ENCODE peak calls at places on chromosomes 7 and 10, in six cellular contexts. N, G, Z, T, I and Y are unnamed samples. For H3K4me1, the result is how much of the 10 kb centered on the place peaks cover.

GRCh38 chr10:9302142-9302746 is 1247.8 kb downstream of the GATA3 start:
- DNase-seq in N (peak), G (no peak), Z (peak), T (peak), I (peak), Y (no peak)

GRCh38 chr7:113076703-113077102 is 9.9 kb downstream of the GPR85 start:
- DNase-seq in N (no peak), G (no peak), Z (no peak), T (no peak), I (no peak), Y (no peak)

GRCh38 chr7:40747856-40748255 is 613.1 kb downstream of the SUGCT start:
- DNase-seq in N (peak), G (no peak), Z (peak), T (no peak), I (peak), Y (no peak)

GRCh38 chr7:40243076-40243475 is 108.3 kb downstream of the SUGCT start:
- DNase-seq in N (no peak), G (no peak), Z (peak), T (no peak), I (no peak), Y (no peak)

GRCh38 chr7:2001601-2002442 is 230.9 kb downstream of the MAD1L1 start:
- DNase-seq in N (no peak), G (no peak), Z (no peak), T (no peak), I (no peak), Y (peak)

GRCh38 chr7:104980440-104980839 is 33.6 kb upstream of the KMT2E start:
- DNase-seq in N (no peak), G (no peak), Z (no peak), T (no peak), I (no peak), Y (no peak)

GRCh38 chr7:157276731-157277562 is 59.9 kb upstream of the DNAJB6 start:
- DNase-seq in N (no peak), G (no peak), Z (peak), T (peak), I (no peak), Y (no peak)

GRCh38 chr7:106717997-106718871 is 57.3 kb upstream of the CCDC71L start:
- DNase-seq in N (peak), G (peak), Z (peak), T (peak), I (no peak), Y (no peak)

GRCh38 chr7:46518713-46519112 is 597.6 kb upstream of the IGFBP3 start:
- DNase-seq in N (no peak), G (no peak), Z (no peak), T (no peak), I (no peak), Y (no peak)

GRCh38 chr10:11875183-11875498 is 52.0 kb downstream of the PROSER2 start:
- DNase-seq in N (peak), G (no peak), Z (peak), T (no peak), I (no peak), Y (no peak)
- H3K27ac ChIP-seq in N (peak), G (peak), Z (no peak), T (peak), I (no peak), Y (peak)

DNA sequence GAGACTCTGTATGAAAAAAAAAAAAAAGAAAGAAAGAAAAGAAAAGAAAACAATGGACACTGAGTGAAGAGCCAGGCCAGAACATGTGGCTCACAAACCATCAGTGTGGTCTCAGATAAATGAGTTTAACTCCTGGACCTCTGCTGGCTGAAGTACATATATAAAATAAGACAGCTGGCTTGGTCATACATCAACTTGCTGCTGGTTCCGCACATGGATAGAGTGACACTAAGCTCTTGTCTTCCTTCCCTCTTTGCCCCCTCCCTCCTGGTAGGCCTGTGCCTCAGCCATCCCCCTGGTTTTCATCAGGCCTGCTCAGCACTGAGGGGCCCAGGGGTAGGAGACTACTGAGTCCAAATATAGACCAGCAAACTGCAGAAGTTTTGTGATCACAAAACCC is 58.1 kb upstream of the DGKI start:
- DNase-seq in N (peak), G (no peak), Z (peak), T (no peak), I (no peak), Y (no peak)
- TF ChIP-seq CTCF in N (no peak), G (no peak), Z (no peak), T (no peak), I (no peak), Y (no peak)

DNA sequence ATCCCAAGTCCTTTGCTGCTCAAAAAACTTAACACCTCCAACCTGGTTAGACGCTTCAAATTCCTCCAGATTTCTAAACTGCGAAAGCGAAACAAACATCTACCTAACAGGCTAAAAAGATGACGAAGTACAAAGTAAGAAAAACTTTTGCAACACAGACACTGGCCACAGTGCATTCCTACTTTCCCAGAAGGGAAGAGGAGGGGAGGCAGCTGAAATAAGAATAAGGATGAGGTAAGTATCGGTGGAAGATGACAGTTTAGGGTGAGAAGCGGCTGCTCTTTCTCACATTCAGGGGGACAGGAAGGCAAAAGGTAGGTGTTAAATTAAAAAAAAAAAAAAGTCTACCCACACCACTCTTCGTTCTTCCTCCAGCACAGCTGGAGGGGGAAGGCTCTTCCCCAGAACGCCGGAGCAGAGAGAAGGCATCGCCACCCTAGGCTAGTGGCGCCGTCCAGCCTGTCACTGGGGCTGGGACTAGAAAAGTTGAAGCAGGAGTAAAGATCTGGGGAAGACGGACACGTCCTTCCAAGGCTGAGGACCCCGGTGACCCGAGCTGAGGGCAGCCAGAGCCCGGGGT is 909 bp downstream of the DNAJC1 start:
- DNase-seq in N (peak), G (no peak), Z (peak), T (peak), I (peak), Y (no peak)
- H3K4me1 ChIP-seq in N (under half), G (under half), Z (under half), T (under half), I (under half), Y (under half)

GRCh38 chr10:12129222-12130111 is at the start of gene SEC61A2:
- DNase-seq in N (peak), G (peak), Z (peak), T (peak), I (peak), Y (peak)
- H3K27ac ChIP-seq in N (peak), G (peak), Z (peak), T (peak), I (no peak), Y (peak)

GRCh38 chr7:32062150-32062549 is 8.1 kb downstream of the PDE1C start:
- DNase-seq in N (peak), G (peak), Z (peak), T (peak), I (peak), Y (no peak)
- TF ChIP-seq CTCF in N (peak), G (no peak), Z (peak), T (peak), I (peak), Y (peak)

GRCh38 chr10:124668517-124669051 is 75.6 kb downstream of the FAM53B start:
- DNase-seq in N (no peak), G (no peak), Z (no peak), T (no peak), I (no peak), Y (no peak)
- H3K4me1 ChIP-seq in N (under half), G (half or more), Z (under half), T (under half), I (under half), Y (half or more)

GRCh38 chr7:75738604-75738974 is at the start of gene HIP1:
- DNase-seq in N (no peak), G (no peak), Z (no peak), T (no peak), I (no peak), Y (no peak)
- H3K27ac ChIP-seq in N (peak), G (peak), Z (peak), T (peak), I (no peak), Y (peak)

DNA sequence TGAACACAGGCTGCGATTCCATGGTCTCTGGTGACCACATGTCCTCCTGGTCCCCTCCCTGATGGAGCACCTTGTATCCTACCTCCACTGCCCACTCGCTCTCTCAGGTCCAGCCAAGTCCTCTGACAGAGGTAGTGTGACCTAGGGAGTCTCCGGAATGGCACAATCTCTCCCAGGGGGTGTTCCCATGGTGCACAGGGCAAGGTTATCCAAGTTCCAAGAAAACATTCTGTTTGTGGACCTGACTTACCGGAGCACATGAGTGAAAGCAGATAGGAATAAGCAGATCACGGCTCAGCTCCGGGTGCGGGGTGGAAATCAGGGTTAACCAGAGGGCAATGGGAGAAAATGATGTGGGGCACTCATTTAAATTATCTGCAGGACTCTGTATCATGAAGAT is 45.8 kb upstream of the INSIG1 start:
- DNase-seq in N (no peak), G (peak), Z (no peak), T (peak), I (no peak), Y (no peak)
- TF ChIP-seq CTCF in N (no peak), G (no peak), Z (no peak), T (no peak), I (no peak), Y (no peak)